ENCODE peak calls at places on chromosomes 13 and 19, in four cellular contexts. J is WTC11, I is SK-N-DZ, E is astrocyte of the cerebellum. H is an unnamed sample.

GRCh38 chr13:71360041-71360440 is 507.0 kb downstream of the DACH1 start:
- DNase-seq in I (no peak), J (no peak), E (no peak), H (no peak)

GRCh38 chr13:100633461-100633860 is 41.1 kb downstream of the TMTC4 start:
- DNase-seq in I (no peak), J (no peak), E (peak), H (no peak)

GRCh38 chr13:101307181-101307701 is 109.1 kb downstream of the NALCN start:
- DNase-seq in I (no peak), E (peak), J (no peak), H (no peak)

GRCh38 chr19:12720851-12721655 is 2.7 kb downstream of the TNPO2 start:
- DNase-seq in I (no peak), E (no peak), J (peak), H (peak)

GRCh38 chr13:34738251-34739170 is 203.6 kb upstream of the NBEA start:
- DNase-seq in E (no peak), I (no peak), J (no peak), H (no peak)

GRCh38 chr19:1847684-1848398 is 442 bp downstream of the REXO1 start:
- DNase-seq in J (no peak), I (no peak), E (no peak), H (peak)

GRCh38 chr13:24671367-24672117 is 8.7 kb upstream of the ATP12A start:
- DNase-seq in I (peak), J (peak), E (peak), H (peak)

GRCh38 chr13:95253033-95253432 is 48.2 kb downstream of the ABCC4 start:
- DNase-seq in J (no peak), E (no peak), I (no peak), H (no peak)

GRCh38 chr13:111158136-111158805 is 43.2 kb downstream of the ARHGEF7 start:
- DNase-seq in I (no peak), E (no peak), J (no peak), H (no peak)

GRCh38 chr13:36822786-36823185 is 3.8 kb downstream of the RFXAP start:
- DNase-seq in E (no peak), J (no peak), I (no peak), H (no peak)

GRCh38 chr19:17448190-17448967 is at the start of gene TMEM221:
- DNase-seq in E (no peak), J (peak), I (no peak), H (peak)

GRCh38 chr19:50628146-50628545 is 11.5 kb downstream of the SYT3 start:
- DNase-seq in I (no peak), J (no peak), E (no peak), H (no peak)

GRCh38 chr19:29576761-29577661 is 29.1 kb upstream of the POP4 start:
- DNase-seq in I (no peak), E (no peak), J (no peak), H (no peak)

GRCh38 chr13:38103851-38104250 is 234.3 kb upstream of the TRPC4 start:
- DNase-seq in E (no peak), I (no peak), J (no peak), H (no peak)

GRCh38 chr13:34376483-34376882 is 558.5 kb downstream of the RFC3 start:
- DNase-seq in J (no peak), I (no peak), E (no peak), H (no peak)

GRCh38 chr13:33281951-33282595 is 3.5 kb downstream of the STARD13 start:
- DNase-seq in I (no peak), J (no peak), E (no peak), H (no peak)

GRCh38 chr19:6710273-6711077 is 10.0 kb downstream of the C3 start:
- DNase-seq in E (no peak), J (peak), I (no peak), H (no peak)

GRCh38 chr13:105732946-105733529 is 802.4 kb downstream of the EFNB2 start:
- DNase-seq in J (no peak), E (no peak), I (no peak), H (no peak)

GRCh38 chr19:13795595-13796300 is 505 bp downstream of the ZSWIM4 start:
- DNase-seq in E (no peak), J (peak), I (no peak), H (no peak)

GRCh38 chr13:94711561-94712286 is 621 bp downstream of the SOX21 start:
- DNase-seq in E (no peak), I (peak), J (peak), H (no peak)

GRCh38 chr19:41221514-41222205 is 2.6 kb downstream of the AXL start:
- DNase-seq in I (no peak), E (no peak), J (no peak), H (no peak)

GRCh38 chr13:60226507-60226906 is 62.8 kb upstream of the DIAPH3 start:
- DNase-seq in I (peak), E (no peak), J (peak), H (peak)

GRCh38 chr19:6334490-6335285 is 1.3 kb upstream of the ACER1 start:
- DNase-seq in J (no peak), E (no peak), I (no peak), H (no peak)

GRCh38 chr13:43269037-43269476 is 245.7 kb downstream of the DNAJC15 start:
- DNase-seq in J (no peak), E (peak), I (no peak), H (no peak)

GRCh38 chr13:60109285-60109684 is 54.4 kb downstream of the DIAPH3 start:
- DNase-seq in I (no peak), J (no peak), E (no peak), H (no peak)

GRCh38 chr13:23579072-23579885 is 9.1 kb downstream of the TNFRSF19 start:
- DNase-seq in J (peak), E (peak), I (peak), H (peak)

GRCh38 chr13:112767506-112768471 is 78.0 kb downstream of the ATP11A start:
- DNase-seq in E (no peak), J (no peak), I (no peak), H (no peak)

GRCh38 chr13:109383683-109384082 is 402.7 kb downstream of the IRS2 start:
- DNase-seq in E (peak), I (no peak), J (no peak), H (no peak)

GRCh38 chr19:55494172-55494761 is 6.0 kb downstream of the SSC5D start:
- DNase-seq in E (no peak), J (no peak), I (no peak), H (no peak)

GRCh38 chr13:67726979-67727378 is 496.8 kb upstream of the PCDH9 start:
- DNase-seq in J (peak), E (no peak), I (no peak), H (no peak)

GRCh38 chr19:47658431-47659383 is 49.8 kb downstream of the BICRA start:
- DNase-seq in I (no peak), J (no peak), E (peak), H (no peak)

GRCh38 chr19:55552620-55553019 is 7.3 kb upstream of the SBK3 start:
- DNase-seq in I (no peak), E (peak), J (no peak), H (no peak)

GRCh38 chr19:48244289-48244688 is 11.4 kb downstream of the CARD8 start:
- DNase-seq in I (no peak), E (no peak), J (no peak), H (peak)

GRCh38 chr13:49958321-49958720 is 22.2 kb upstream of the SPRYD7 start:
- DNase-seq in E (no peak), I (no peak), J (no peak), H (no peak)

GRCh38 chr19:55437410-55437809 is 5.7 kb downstream of the SHISA7 start:
- DNase-seq in I (peak), J (peak), E (no peak), H (no peak)

GRCh38 chr19:33376423-33376822 is 2.9 kb downstream of the CEBPG start:
- DNase-seq in I (no peak), J (no peak), E (peak), H (no peak)

GRCh38 chr13:113209336-113209879 is at the start of gene CUL4A:
- DNase-seq in J (peak), I (peak), E (no peak), H (peak)

GRCh38 chr19:38216785-38217746 is 7.0 kb downstream of the DPF1 start:
- DNase-seq in J (no peak), I (peak), E (no peak), H (no peak)